ENCODE peak calls at places on chromosomes 6 and 20, in nine cellular contexts. E, X, Q, H, B, D, V, N and R are unnamed samples.

GRCh38 chr20:33821270-33821836 is 10.2 kb downstream of the CHMP4B start:
- DNase-seq in H (no peak), E (no peak), N (no peak), B (no peak), Q (no peak), D (no peak), X (no peak), V (no peak), R (no peak)

GRCh38 chr6:9523462-9523861 is 891.4 kb downstream of the TFAP2A start:
- DNase-seq in H (no peak), D (no peak), E (peak), V (no peak), B (no peak), Q (no peak), X (no peak), N (peak), R (no peak)

GRCh38 chr6:5550631-5551030 is 289.3 kb downstream of the FARS2 start:
- DNase-seq in E (no peak), X (no peak), N (no peak), B (no peak), Q (no peak), H (no peak), V (no peak), D (no peak), R (no peak)

GRCh38 chr6:14276667-14277404 is 159.3 kb downstream of the CD83 start:
- DNase-seq in V (no peak), E (no peak), Q (no peak), H (no peak), D (no peak), N (peak), B (no peak), X (no peak), R (peak)

GRCh38 chr6:44002591-44003344 is 124.5 kb downstream of the MRPL14 start:
- DNase-seq in D (no peak), V (no peak), H (no peak), E (no peak), X (peak), Q (no peak), N (peak), B (peak), R (peak)

GRCh38 chr20:3080939-3081388 is 3.6 kb downstream of the AVP start:
- DNase-seq in V (no peak), D (no peak), X (no peak), Q (no peak), E (no peak), B (no peak), H (no peak), N (peak), R (no peak)

GRCh38 chr20:5024103-5024502 is 22.8 kb upstream of the SLC23A2 start:
- DNase-seq in N (peak), E (no peak), X (no peak), H (no peak), Q (no peak), D (no peak), V (no peak), B (no peak), R (no peak)

GRCh38 chr6:72654101-72654618 is 32.3 kb downstream of the KCNQ5 start:
- DNase-seq in Q (no peak), D (no peak), B (no peak), V (no peak), H (no peak), E (no peak), N (no peak), X (no peak), R (no peak)

GRCh38 chr6:144156334-144156733 is 6.0 kb downstream of the STX11 start:
- DNase-seq in N (no peak), V (no peak), B (no peak), E (no peak), Q (no peak), H (no peak), D (no peak), X (no peak), R (no peak)

GRCh38 chr6:42017021-42017643 is 33.2 kb upstream of the TAF8 start:
- DNase-seq in X (no peak), V (no peak), D (no peak), Q (no peak), H (no peak), E (peak), N (peak), B (no peak), R (no peak)

GRCh38 chr6:108383967-108384366 is 89.1 kb downstream of the AFG1L start:
- DNase-seq in H (no peak), V (no peak), N (no peak), X (no peak), Q (no peak), B (no peak), D (no peak), E (no peak), R (no peak)

GRCh38 chr20:1185781-1186334 is 1.1 kb upstream of the TMEM74B start:
- DNase-seq in D (peak), B (peak), X (peak), V (peak), E (no peak), N (peak), Q (peak), H (no peak), R (peak)

GRCh38 chr6:162973141-162973872 is 245.5 kb downstream of the PACRG start:
- DNase-seq in D (no peak), E (no peak), X (no peak), V (no peak), N (no peak), H (no peak), Q (no peak), B (no peak), R (no peak)

GRCh38 chr20:16615199-16615598 is 42.0 kb upstream of the KIF16B start:
- DNase-seq in Q (no peak), X (no peak), N (peak), V (peak), B (no peak), D (no peak), H (no peak), E (no peak), R (no peak)

GRCh38 chr20:43243672-43244269 is 54.1 kb upstream of the PTPRT start:
- DNase-seq in X (peak), N (no peak), H (no peak), D (peak), V (peak), E (no peak), B (no peak), Q (no peak), R (peak)

GRCh38 chr20:46206025-46206424 is 87.9 kb downstream of the CD40 start:
- DNase-seq in D (no peak), Q (no peak), H (no peak), V (no peak), B (no peak), N (peak), E (no peak), X (peak), R (peak)

GRCh38 chr6:4358414-4359107 is 223.2 kb upstream of the ECI2 start:
- DNase-seq in E (peak), D (no peak), V (no peak), N (peak), H (peak), Q (no peak), X (peak), B (no peak), R (no peak)

GRCh38 chr6:80341330-80341729 is 234.9 kb downstream of the BCKDHB start:
- DNase-seq in D (no peak), E (peak), N (peak), H (no peak), V (no peak), Q (no peak), X (no peak), B (no peak), R (no peak)

GRCh38 chr6:36268478-36269248 is 1.2 kb upstream of the PNPLA1 start:
- DNase-seq in V (no peak), X (no peak), E (no peak), N (peak), Q (no peak), B (no peak), D (no peak), H (no peak), R (no peak)

GRCh38 chr6:118744261-118744941 is 93.0 kb upstream of the CEP85L start:
- DNase-seq in X (no peak), B (no peak), E (no peak), D (no peak), H (no peak), N (peak), Q (no peak), V (no peak), R (no peak)

GRCh38 chr6:90374201-90374600 is 77.6 kb upstream of the BACH2 start:
- DNase-seq in E (no peak), X (no peak), V (no peak), B (no peak), H (no peak), N (no peak), D (no peak), Q (no peak), R (no peak)

GRCh38 chr6:156359912-156360311 is 417.3 kb upstream of the ARID1B start:
- DNase-seq in B (no peak), V (no peak), N (no peak), E (no peak), X (no peak), Q (peak), D (no peak), H (no peak), R (no peak)

GRCh38 chr6:4687656-4687988 is 88.6 kb upstream of the CDYL start:
- DNase-seq in E (no peak), N (no peak), Q (no peak), B (no peak), V (no peak), D (no peak), H (no peak), X (no peak), R (no peak)

GRCh38 chr20:38200646-38201045 is 35.6 kb upstream of the TGM2 start:
- DNase-seq in N (no peak), D (no peak), E (no peak), X (no peak), H (no peak), B (no peak), V (no peak), Q (no peak), R (no peak)

GRCh38 chr20:33875055-33875454 is 63.9 kb downstream of the CHMP4B start:
- DNase-seq in B (no peak), X (no peak), N (no peak), E (no peak), V (no peak), D (no peak), Q (no peak), H (no peak), R (peak)

GRCh38 chr20:58551631-58552030 is 36.4 kb upstream of the APCDD1L start:
- DNase-seq in E (no peak), V (no peak), X (no peak), D (no peak), B (no peak), H (peak), N (no peak), Q (no peak), R (no peak)